ENCODE peak calls at places on chromosomes 13 and 19, in ten cellular contexts. L, T, W, K, N, O, R, S, P and A are unnamed samples.

GRCh38 chr13:53161231-53161630 is 132.6 kb downstream of the OLFM4 start:
- DNase-seq in S (no peak), L (no peak), T (no peak), W (no peak), O (no peak), K (no peak), R (peak), P (no peak), N (no peak), A (no peak)

GRCh38 chr13:54758795-54759194 is 1730.2 kb downstream of the OLFM4 start:
- DNase-seq in S (no peak), R (no peak), K (no peak), P (no peak), O (no peak), N (no peak), T (no peak), L (no peak), W (no peak), A (no peak)

GRCh38 chr19:31908486-31909255 is 436.7 kb upstream of the ZNF507 start:
- DNase-seq in O (no peak), R (no peak), T (no peak), K (no peak), P (no peak), L (peak), N (no peak), S (no peak), W (no peak), A (no peak)

GRCh38 chr19:29680447-29680846 is 15.2 kb downstream of the PLEKHF1 start:
- DNase-seq in W (peak), L (no peak), P (no peak), R (no peak), T (no peak), N (no peak), K (no peak), O (no peak), S (no peak), A (peak)

GRCh38 chr19:18995804-18996241 is 37.5 kb downstream of the SUGP2 start:
- DNase-seq in T (peak), N (peak), L (no peak), R (peak), W (peak), K (peak), O (peak), P (peak), S (peak), A (peak)

GRCh38 chr13:59205501-59205900 is 958.2 kb downstream of the DIAPH3 start:
- DNase-seq in W (no peak), K (no peak), L (no peak), S (no peak), T (no peak), O (no peak), R (no peak), P (no peak), N (no peak), A (no peak)

GRCh38 chr13:27395007-27395510 is 29.4 kb upstream of the GTF3A start:
- DNase-seq in S (no peak), W (no peak), K (peak), P (no peak), O (no peak), N (no peak), T (no peak), R (peak), L (no peak), A (no peak)

GRCh38 chr19:13001502-13002388 is 6.5 kb downstream of the NFIX start:
- DNase-seq in T (no peak), W (peak), K (no peak), O (no peak), S (no peak), N (no peak), L (no peak), R (no peak), P (no peak), A (no peak)

GRCh38 chr13:31444266-31444862 is 244.6 kb downstream of the B3GLCT start:
- DNase-seq in S (no peak), R (no peak), K (no peak), T (no peak), P (no peak), N (no peak), L (no peak), O (no peak), W (no peak), A (no peak)

GRCh38 chr13:31437975-31438374 is 238.2 kb downstream of the B3GLCT start:
- DNase-seq in W (no peak), T (no peak), S (no peak), R (no peak), N (no peak), P (no peak), O (no peak), K (no peak), L (no peak), A (no peak)

GRCh38 chr13:31440132-31440531 is 240.4 kb downstream of the B3GLCT start:
- DNase-seq in L (no peak), S (no peak), O (no peak), W (no peak), K (no peak), P (no peak), T (no peak), N (no peak), R (no peak), A (no peak)

GRCh38 chr13:31441804-31442487 is 242.2 kb downstream of the B3GLCT start:
- DNase-seq in T (no peak), L (no peak), S (peak), K (peak), R (no peak), O (no peak), N (no peak), W (no peak), P (no peak), A (no peak)

GRCh38 chr13:31442605-31443004 is 242.8 kb downstream of the B3GLCT start:
- DNase-seq in T (no peak), R (no peak), N (no peak), L (no peak), S (no peak), O (no peak), W (no peak), P (no peak), K (no peak), A (no peak)
- TF ChIP-seq CTCF in T (no peak), R (no peak), N (no peak), L (no peak), S (no peak), O (no peak), W (no peak), P (no peak), K (no peak), A (no peak)

GRCh38 chr19:10568444-10568825 is 344 bp downstream of the CDKN2D start:
- DNase-seq in L (no peak), S (no peak), K (peak), T (no peak), N (no peak), R (no peak), O (no peak), W (peak), P (no peak), A (peak)
- TF ChIP-seq CTCF in L (no peak), S (no peak), K (no peak), T (no peak), N (no peak), R (no peak), O (peak), W (no peak), P (no peak), A (no peak)

GRCh38 chr19:14476663-14477401 is 1.7 kb upstream of the PTGER1 start:
- DNase-seq in L (no peak), P (no peak), N (peak), S (no peak), K (no peak), W (peak), R (no peak), T (peak), O (no peak), A (peak)

GRCh38 chr19:14476307-14476662 is 1.1 kb upstream of the PTGER1 start:
- DNase-seq in T (no peak), N (no peak), K (no peak), R (no peak), S (no peak), W (peak), P (no peak), L (no peak), O (no peak), A (no peak)

GRCh38 chr19:14474827-14475226 is 327 bp downstream of the PTGER1 start:
- DNase-seq in L (no peak), N (no peak), T (no peak), S (no peak), P (no peak), O (no peak), K (no peak), W (peak), R (no peak), A (no peak)

GRCh38 chr19:14473915-14474578 is 1.1 kb downstream of the PTGER1 start:
- DNase-seq in R (no peak), K (no peak), N (no peak), P (no peak), W (peak), T (no peak), S (no peak), L (no peak), O (no peak), A (no peak)

DNA sequence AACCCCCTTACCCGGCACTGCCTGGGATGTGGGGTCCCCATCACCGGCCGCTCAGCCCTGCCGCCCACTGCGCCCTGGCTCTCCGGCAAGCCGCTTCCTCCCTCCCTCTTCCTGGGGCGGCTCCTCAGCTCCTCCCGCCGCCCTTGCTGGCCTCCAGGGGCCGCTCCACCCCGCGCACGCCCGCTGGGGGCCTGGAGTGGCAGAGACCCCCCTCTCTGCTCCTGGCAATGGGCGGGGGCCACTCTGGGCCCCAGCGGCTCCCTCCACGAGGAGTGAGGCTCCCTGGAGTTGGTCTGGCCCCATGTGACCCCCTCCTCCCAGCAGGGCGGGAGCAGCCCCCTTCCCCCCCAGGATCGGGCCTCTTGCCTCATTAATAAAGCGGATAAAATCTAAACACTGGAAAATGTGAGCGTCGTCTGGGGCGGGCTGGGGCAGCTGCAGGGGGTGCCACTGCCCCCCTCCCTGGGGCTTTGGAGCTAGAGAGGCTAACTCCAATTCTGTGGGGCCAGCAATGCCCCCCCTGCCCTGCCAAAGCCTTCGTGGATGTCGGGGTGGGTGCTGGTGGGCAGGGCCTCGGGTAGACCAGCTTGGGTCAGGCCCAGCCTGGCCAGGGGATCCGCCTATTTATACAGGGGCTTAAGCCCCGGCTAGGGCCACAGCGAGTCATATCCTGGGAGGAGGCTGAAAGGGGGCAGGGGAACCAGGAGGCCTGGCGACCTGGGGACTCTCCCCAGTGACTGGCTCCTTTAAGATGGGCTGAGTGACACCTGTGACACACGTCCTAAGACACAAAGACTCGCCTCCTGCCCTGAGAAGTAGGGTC is at the start of gene PTGER1:
- DNase-seq in N (no peak), P (no peak), K (no peak), O (no peak), S (peak), W (peak), T (no peak), L (no peak), R (peak), A (peak)
- TF ChIP-seq CTCF in N (peak), P (peak), K (no peak), O (peak), S (peak), W (peak), T (peak), L (no peak), R (peak), A (peak)

GRCh38 chr13:20188649-20189553 is 3.8 kb downstream of the GJB2 start:
- DNase-seq in S (peak), N (no peak), O (no peak), L (no peak), R (peak), K (no peak), W (peak), P (no peak), T (no peak), A (peak)
- TF ChIP-seq CTCF in S (peak), N (no peak), O (no peak), L (no peak), R (peak), K (no peak), W (no peak), P (peak), T (peak), A (peak)

DNA sequence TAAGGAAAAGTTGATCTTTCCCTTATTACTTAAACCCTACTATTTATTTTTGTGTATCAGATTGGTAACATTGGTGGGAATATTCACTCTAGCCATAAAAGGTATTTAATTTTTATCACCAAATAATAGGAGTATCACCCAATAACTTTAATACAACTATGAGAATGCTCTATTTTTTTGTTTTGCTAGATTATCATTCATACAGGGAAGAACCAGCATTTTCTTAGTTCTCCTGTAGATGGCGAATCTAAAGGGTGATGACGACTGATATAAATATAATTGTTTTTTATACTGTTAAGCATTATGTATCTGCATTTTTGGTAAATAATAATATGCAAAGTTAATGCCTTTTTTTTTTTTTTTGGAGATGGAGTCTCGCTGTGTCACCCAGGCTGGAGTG is 7.9 kb upstream of the FRY start:
- DNase-seq in O (no peak), P (no peak), R (no peak), S (no peak), T (no peak), L (no peak), W (no peak), N (no peak), K (no peak), A (no peak)
- TF ChIP-seq CTCF in O (peak), P (peak), R (no peak), S (peak), T (peak), L (no peak), W (peak), N (no peak), K (no peak), A (no peak)